ENCODE peak calls at places on chromosomes 5 and 9, in nine cellular contexts. D is psoas muscle, B is DND-41, E is fibroblast of the aortic adventitia, W is mucosa of descending colon, M is neural crest cell, R is nephron progenitor cell, Q is GM12864, O is HFFc6. N is an unnamed sample.

GRCh38 chr9:95102572-95102971 is 214.9 kb downstream of the FANCC start:
- DNase-seq in D (no peak), B (no peak), E (no peak), W (no peak), M (no peak), R (no peak), Q (no peak), O (no peak), N (no peak)

GRCh38 chr5:175124251-175124813 is 319.6 kb downstream of the DRD1 start:
- DNase-seq in D (no peak), B (no peak), E (no peak), W (no peak), M (no peak), R (no peak), Q (no peak), O (no peak), N (no peak)

GRCh38 chr5:16934123-16934522 is 2.0 kb downstream of the MYO10 start:
- DNase-seq in D (peak), B (peak), E (peak), W (peak), M (peak), R (peak), Q (no peak), O (peak), N (peak)

GRCh38 chr5:54820759-54821158 is 164.6 kb downstream of the ESM1 start:
- DNase-seq in D (no peak), B (no peak), E (no peak), W (no peak), M (no peak), R (no peak), Q (no peak), O (no peak), N (no peak)

GRCh38 chr5:136080483-136081180 is 51.8 kb downstream of the TGFBI start:
- DNase-seq in D (peak), B (no peak), E (peak), W (peak), M (no peak), R (peak), Q (peak), O (peak), N (peak)

GRCh38 chr9:86925686-86926085 is 21.6 kb downstream of the GAS1 start:
- DNase-seq in D (no peak), B (no peak), E (peak), W (no peak), M (no peak), R (no peak), Q (no peak), O (peak), N (no peak)

GRCh38 chr9:34001308-34001707 is 47.4 kb downstream of the UBAP2 start:
- DNase-seq in D (no peak), B (no peak), E (no peak), W (no peak), M (no peak), R (no peak), Q (no peak), O (no peak), N (no peak)

GRCh38 chr9:134814598-134815215 is 65.9 kb upstream of the FCN2 start:
- DNase-seq in D (no peak), B (no peak), E (peak), W (no peak), M (no peak), R (no peak), Q (no peak), O (peak), N (no peak)

GRCh38 chr5:157740211-157740610 is 3.3 kb upstream of the LSM11 start:
- DNase-seq in D (no peak), B (no peak), E (no peak), W (no peak), M (no peak), R (peak), Q (no peak), O (peak), N (no peak)

GRCh38 chr5:54646285-54647101 is 128.9 kb downstream of the SNX18 start:
- DNase-seq in D (peak), B (peak), E (peak), W (peak), M (no peak), R (peak), Q (peak), O (peak), N (no peak)

GRCh38 chr5:107783551-107783950 is 112.8 kb upstream of the EFNA5 start:
- DNase-seq in D (no peak), B (no peak), E (peak), W (no peak), M (no peak), R (no peak), Q (no peak), O (no peak), N (no peak)

GRCh38 chr5:112492291-112492690 is 73.2 kb upstream of the EPB41L4A start:
- DNase-seq in D (no peak), B (peak), E (peak), W (peak), M (peak), R (peak), Q (peak), O (peak), N (no peak)

GRCh38 chr5:138448070-138448469 is 9.2 kb downstream of the REEP2 start:
- DNase-seq in D (no peak), B (no peak), E (no peak), W (peak), M (no peak), R (no peak), Q (no peak), O (no peak), N (no peak)

GRCh38 chr5:149410721-149411432 is 31.8 kb upstream of the IL17B start:
- DNase-seq in D (no peak), B (no peak), E (no peak), W (no peak), M (no peak), R (no peak), Q (no peak), O (no peak), N (no peak)

GRCh38 chr5:8719797-8720196 is 826.1 kb downstream of the SEMA5A start:
- DNase-seq in D (no peak), B (no peak), E (no peak), W (no peak), M (no peak), R (no peak), Q (no peak), O (no peak), N (no peak)

DNA sequence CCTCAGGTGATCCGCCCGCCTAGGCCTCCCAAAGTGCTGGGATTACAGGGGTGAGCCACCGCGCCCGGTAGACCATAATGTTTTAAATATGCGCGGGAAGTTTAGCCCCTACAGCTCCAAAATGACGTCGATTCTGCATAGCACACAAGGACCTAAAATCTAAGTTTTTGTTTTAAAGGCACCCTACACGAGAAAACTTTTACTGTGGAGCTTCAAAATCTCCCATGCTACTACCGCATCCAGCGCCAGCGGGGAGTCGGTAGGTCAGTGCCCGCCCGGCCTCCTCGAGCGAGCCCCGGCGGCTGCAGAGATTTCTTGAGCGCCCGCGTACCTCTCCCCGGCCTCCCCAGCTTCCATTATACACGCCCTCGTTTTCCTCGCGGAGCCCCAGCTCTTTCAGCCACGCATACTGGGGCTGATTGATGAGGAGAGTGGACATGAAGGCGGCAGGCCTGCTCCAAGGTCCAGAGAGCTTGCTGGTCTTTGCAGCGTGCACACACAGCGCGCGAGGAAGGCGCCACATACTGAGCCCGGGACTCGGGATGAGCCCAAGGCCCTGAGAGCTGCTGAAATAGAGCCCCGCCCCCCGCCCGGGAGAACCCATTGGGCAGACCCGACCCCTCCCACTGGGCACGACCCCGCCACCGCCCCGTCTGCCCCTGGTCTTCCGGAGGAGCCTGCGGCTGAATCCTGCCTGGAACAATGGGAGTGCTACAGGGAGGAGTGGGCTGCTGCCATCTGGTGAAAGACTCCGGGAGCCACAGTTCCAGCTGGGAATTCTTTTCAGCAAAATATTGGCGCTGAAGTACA is at the start of gene ALDH7A1:
- DNase-seq in D (peak), B (no peak), E (peak), W (peak), M (peak), R (peak), Q (peak), O (peak), N (peak)
- TF ChIP-seq CTCF in D (peak), B (no peak), E (peak), W (peak), M (peak), R (peak), Q (no peak), O (peak), N (peak)

GRCh38 chr5:159503236-159503635 is 172.9 kb upstream of the IL12B start:
- DNase-seq in D (no peak), B (no peak), E (no peak), W (no peak), M (no peak), R (no peak), Q (no peak), O (no peak), N (no peak)

GRCh38 chr5:159507661-159508060 is 177.4 kb upstream of the IL12B start:
- DNase-seq in D (no peak), B (no peak), E (no peak), W (no peak), M (no peak), R (no peak), Q (no peak), O (no peak), N (no peak)

GRCh38 chr5:159507055-159507454 is 176.8 kb upstream of the IL12B start:
- DNase-seq in D (no peak), B (no peak), E (no peak), W (no peak), M (no peak), R (no peak), Q (no peak), O (no peak), N (no peak)

GRCh38 chr5:159504106-159504856 is 174.0 kb upstream of the IL12B start:
- DNase-seq in D (no peak), B (no peak), E (peak), W (no peak), M (no peak), R (no peak), Q (no peak), O (peak), N (no peak)

GRCh38 chr5:159504857-159505304 is 174.6 kb upstream of the IL12B start:
- DNase-seq in D (no peak), B (no peak), E (peak), W (no peak), M (no peak), R (peak), Q (no peak), O (peak), N (no peak)
- TF ChIP-seq CTCF in D (no peak), B (no peak), E (no peak), W (no peak), M (no peak), R (no peak), Q (no peak), O (no peak), N (no peak)

GRCh38 chr5:18466731-18467130 is 832.5 kb downstream of the TAF11L14 start:
- DNase-seq in D (no peak), B (no peak), E (no peak), W (no peak), M (no peak), R (no peak), Q (no peak), O (no peak), N (no peak)

DNA sequence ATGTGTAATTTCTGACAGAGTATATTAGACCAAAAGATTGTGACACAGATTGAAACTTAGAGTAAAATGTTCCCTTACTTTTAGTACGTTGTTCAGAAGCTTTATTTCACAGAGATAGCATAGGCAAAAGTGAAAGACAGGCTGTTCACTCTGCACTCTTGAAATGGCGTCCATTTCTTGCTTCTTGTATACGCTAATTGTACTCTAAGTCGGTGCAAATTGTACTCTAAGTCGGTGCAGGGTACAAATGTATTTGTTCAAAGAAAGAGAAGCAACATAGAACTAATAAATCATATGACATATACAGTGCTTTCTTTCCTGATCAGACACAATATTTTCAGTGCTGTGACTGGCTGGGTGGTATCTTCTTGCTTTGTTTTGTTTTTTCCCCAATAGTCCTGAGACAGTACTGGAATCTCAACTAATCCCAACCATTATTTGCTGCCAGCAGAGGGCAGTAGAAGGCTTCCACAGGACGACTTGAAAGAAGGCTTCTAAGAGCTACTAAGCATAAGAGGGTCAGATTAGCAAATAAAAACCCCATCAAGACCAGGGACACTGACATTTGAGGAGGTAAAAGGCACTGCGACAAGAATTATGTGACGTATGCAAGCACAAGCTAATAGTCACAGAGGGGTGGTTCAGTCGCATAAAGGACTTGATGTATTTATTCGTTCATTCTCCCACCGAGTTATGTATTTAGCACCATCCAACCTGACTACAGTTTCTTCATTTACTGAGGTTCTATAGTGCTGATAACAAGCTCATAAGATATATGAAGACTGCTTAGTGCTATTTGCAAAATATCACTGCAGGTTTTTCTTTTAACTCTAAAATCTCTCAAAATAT is 831.8 kb downstream of the TAF11L14 start:
- DNase-seq in D (no peak), B (peak), E (peak), W (no peak), M (peak), R (peak), Q (no peak), O (peak), N (peak)
- TF ChIP-seq CTCF in D (peak), B (peak), E (peak), W (no peak), M (peak), R (peak), Q (peak), O (peak), N (peak)

DNA sequence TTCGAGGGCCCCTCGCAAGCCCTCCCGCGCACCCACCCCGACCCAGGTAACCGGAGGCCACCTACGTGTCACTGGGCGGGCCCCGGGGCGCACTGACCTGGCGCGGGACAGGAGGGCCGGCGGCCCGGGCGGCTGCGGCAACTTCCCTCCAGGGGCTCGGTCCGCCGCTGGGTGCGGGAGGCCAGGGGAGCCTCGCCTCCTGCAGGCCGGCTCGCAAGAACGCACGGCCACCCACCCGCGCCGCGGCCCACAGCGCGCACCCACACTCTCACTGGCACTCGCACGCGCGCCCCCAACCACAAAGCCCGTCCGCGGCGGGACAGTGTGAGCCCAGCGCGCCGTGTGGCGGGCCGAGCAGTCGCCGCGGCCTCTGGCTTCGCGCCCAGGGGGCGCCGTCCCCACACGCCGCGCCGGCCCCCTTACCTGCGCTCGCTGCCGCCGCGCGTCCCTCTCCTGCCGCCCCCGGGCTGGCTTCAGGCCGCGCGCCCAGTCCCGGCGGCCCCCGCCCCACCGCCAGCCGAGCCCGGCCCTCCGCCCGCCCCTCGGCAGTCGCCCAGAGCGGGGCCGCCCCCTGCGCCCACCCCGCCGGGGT is 430 bp downstream of the LPAR1 start:
- DNase-seq in D (peak), B (no peak), E (peak), W (peak), M (peak), R (peak), Q (no peak), O (no peak), N (peak)
- TF ChIP-seq CTCF in D (no peak), B (no peak), E (peak), W (no peak), M (peak), R (peak), Q (peak), O (peak), N (peak)

GRCh38 chr9:110502842-110503241 is 76.7 kb downstream of the SVEP1 start:
- DNase-seq in D (no peak), B (no peak), E (no peak), W (no peak), M (no peak), R (no peak), Q (no peak), O (no peak), N (no peak)
- TF ChIP-seq CTCF in D (no peak), B (no peak), E (no peak), W (no peak), M (no peak), R (no peak), Q (no peak), O (no peak), N (no peak)

DNA sequence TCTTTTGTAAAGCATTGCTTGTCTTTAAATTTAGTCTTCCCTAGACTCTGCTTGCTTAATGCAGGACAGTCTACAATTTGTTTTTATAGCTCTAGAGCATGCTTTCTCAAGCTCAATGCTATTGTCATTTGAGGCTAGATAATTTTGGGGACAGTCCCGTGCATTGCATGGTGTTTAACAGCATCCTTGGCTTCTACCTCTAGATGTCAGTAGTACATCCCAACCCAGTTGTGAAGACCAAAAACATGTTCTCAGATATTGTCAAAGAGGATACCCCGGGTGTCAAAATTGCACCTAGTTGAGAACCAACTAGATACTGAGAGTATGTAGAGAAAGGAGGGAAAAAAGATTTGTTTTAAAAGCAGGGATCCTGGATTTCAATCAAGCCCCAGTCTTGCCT is 277.5 kb downstream of the CEMIP2 start:
- DNase-seq in D (no peak), B (no peak), E (no peak), W (no peak), M (no peak), R (no peak), Q (no peak), O (no peak), N (no peak)
- TF ChIP-seq CTCF in D (no peak), B (peak), E (no peak), W (no peak), M (peak), R (no peak), Q (peak), O (peak), N (peak)

GRCh38 chr5:66602621-66603020 is 6.4 kb downstream of the MAST4 start:
- DNase-seq in D (no peak), B (no peak), E (no peak), W (no peak), M (no peak), R (no peak), Q (no peak), O (no peak), N (no peak)

GRCh38 chr5:66595877-66596790 is at the start of gene MAST4:
- DNase-seq in D (peak), B (peak), E (peak), W (peak), M (peak), R (peak), Q (peak), O (peak), N (peak)

DNA sequence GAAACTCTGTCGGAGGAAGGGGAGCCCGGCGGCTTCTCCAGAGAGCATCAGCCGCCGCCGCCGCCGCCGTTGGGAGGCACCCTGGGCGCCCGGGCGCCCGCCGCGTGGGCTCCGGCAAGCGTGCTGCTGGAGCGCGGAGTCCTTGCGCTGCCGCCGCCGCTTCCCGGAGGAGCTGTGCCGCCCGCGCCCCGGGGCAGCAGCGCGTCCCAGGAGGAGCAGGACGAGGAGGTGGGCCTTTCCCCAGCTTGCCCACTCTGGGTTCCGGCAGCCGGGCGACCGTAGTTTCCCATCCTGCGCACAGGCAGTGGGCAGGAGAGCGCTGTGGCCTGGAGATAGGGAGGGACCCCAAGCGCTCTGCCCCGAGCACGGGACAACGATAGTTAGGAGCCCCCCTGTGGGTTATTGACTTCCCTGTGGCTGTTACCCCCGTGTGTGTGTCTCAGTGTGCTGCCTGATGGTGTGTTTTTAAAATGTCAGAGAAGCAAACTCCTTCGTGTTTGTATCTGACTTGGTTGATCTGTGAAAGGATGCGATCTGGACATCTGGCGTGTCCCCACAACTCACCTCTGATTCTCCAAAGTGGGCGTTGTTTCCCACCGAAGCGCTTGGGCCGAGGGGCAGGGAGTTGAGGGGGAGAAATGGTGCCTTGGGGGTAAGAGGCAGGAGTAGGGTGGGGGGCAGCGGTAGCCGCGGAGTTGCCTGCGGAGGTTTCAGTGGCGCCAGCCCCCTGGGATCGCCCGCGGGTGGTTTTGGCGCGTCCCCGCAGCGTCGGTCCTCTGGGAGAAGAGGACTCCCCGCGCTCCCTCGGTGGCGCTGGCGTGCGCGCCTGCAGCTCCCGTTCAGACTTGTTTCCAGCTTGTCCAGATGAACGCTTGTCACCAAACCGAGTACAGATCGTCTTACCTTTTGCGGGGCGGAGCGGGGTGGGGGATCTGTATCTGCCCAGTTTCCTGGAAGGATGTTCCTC is 881 bp downstream of the MAST4 start:
- DNase-seq in D (peak), B (peak), E (peak), W (peak), M (peak), R (peak), Q (no peak), O (no peak), N (peak)
- TF ChIP-seq CTCF in D (no peak), B (peak), E (no peak), W (no peak), M (no peak), R (no peak), Q (no peak), O (no peak), N (no peak)

GRCh38 chr5:95966005-95966404 is 4.4 kb upstream of the ELL2 start:
- DNase-seq in D (no peak), B (no peak), E (no peak), W (no peak), M (no peak), R (no peak), Q (no peak), O (no peak), N (no peak)
- TF ChIP-seq CTCF in D (no peak), B (no peak), E (no peak), W (no peak), M (no peak), R (no peak), Q (no peak), O (no peak), N (no peak)